ENCODE peak calls at places on chromosomes 3 and 15, in six cellular contexts. One of them, this sample, is unnamed.

GRCh38 chr3:172125963-172126403 is 86.6 kb downstream of the FNDC3B start:
- DNase-seq in body of pancreas: peak; percentile 73
- DNase-seq in K562: no peak
- DNase-seq in esophagus squamous epithelium: no peak
- DNase-seq in NB4: no peak
- DNase-seq in H1: no peak
- DNase-seq in this sample: no peak

GRCh38 chr3:135982922-135983581 is 17.5 kb downstream of the PPP2R3A start:
- DNase-seq in H1: no peak
- DNase-seq in esophagus squamous epithelium: no peak
- DNase-seq in K562: no peak
- DNase-seq in body of pancreas: no peak
- DNase-seq in NB4: no peak
- DNase-seq in this sample: no peak

GRCh38 chr3:42490243-42490642 is 12.2 kb upstream of the VIPR1 start:
- DNase-seq in NB4: peak; percentile 65
- DNase-seq in H1: peak; percentile 43
- DNase-seq in esophagus squamous epithelium: no peak
- DNase-seq in K562: no peak
- DNase-seq in body of pancreas: peak; percentile 95
- DNase-seq in this sample: no peak

GRCh38 chr15:94306700-94307650 is 75.6 kb downstream of the MCTP2 start:
- DNase-seq in H1: no peak
- DNase-seq in body of pancreas: no peak
- DNase-seq in K562: no peak
- DNase-seq in esophagus squamous epithelium: no peak
- DNase-seq in NB4: peak; percentile 51
- DNase-seq in this sample: no peak

GRCh38 chr3:42355612-42356011 is 54.8 kb downstream of the LYZL4 start:
- DNase-seq in esophagus squamous epithelium: no peak
- DNase-seq in NB4: no peak
- DNase-seq in body of pancreas: no peak
- DNase-seq in H1: no peak
- DNase-seq in K562: no peak
- DNase-seq in this sample: no peak

GRCh38 chr3:117754058-117754457 is 1044.5 kb downstream of the TUSC7 start:
- DNase-seq in body of pancreas: no peak
- DNase-seq in NB4: no peak
- DNase-seq in esophagus squamous epithelium: no peak
- DNase-seq in K562: no peak
- DNase-seq in H1: no peak
- DNase-seq in this sample: no peak

GRCh38 chr3:197680955-197681521 is 55.7 kb downstream of the RUBCN start:
- DNase-seq in body of pancreas: peak; percentile 95
- DNase-seq in H1: no peak
- DNase-seq in NB4: no peak
- DNase-seq in K562: no peak
- DNase-seq in esophagus squamous epithelium: no peak
- DNase-seq in this sample: no peak

GRCh38 chr3:9681723-9682081 is 21.9 kb upstream of the CPNE9 start:
- DNase-seq in H1: no peak
- DNase-seq in NB4: no peak
- DNase-seq in esophagus squamous epithelium: no peak
- DNase-seq in body of pancreas: peak; percentile 66
- DNase-seq in K562: no peak
- DNase-seq in this sample: no peak

GRCh38 chr3:46271910-46272309 is 29.6 kb downstream of the CCR3 start:
- DNase-seq in body of pancreas: no peak
- DNase-seq in H1: no peak
- DNase-seq in esophagus squamous epithelium: no peak
- DNase-seq in K562: no peak
- DNase-seq in NB4: no peak
- DNase-seq in this sample: no peak

GRCh38 chr15:85543741-85544155 is 163.3 kb downstream of the AKAP13 start:
- DNase-seq in NB4: peak; percentile 14
- DNase-seq in K562: no peak
- DNase-seq in H1: peak; percentile 54
- DNase-seq in body of pancreas: peak; percentile 83
- DNase-seq in esophagus squamous epithelium: no peak
- DNase-seq in this sample: peak; percentile 97

GRCh38 chr15:99955181-99955525 is 221.9 kb upstream of the LYSMD4 start:
- DNase-seq in K562: no peak
- DNase-seq in esophagus squamous epithelium: no peak
- DNase-seq in NB4: no peak
- DNase-seq in body of pancreas: no peak
- DNase-seq in H1: no peak
- DNase-seq in this sample: no peak

GRCh38 chr3:58143417-58144055 is 67.2 kb downstream of the DNASE1L3 start:
- DNase-seq in H1: no peak
- DNase-seq in body of pancreas: no peak
- DNase-seq in esophagus squamous epithelium: no peak
- DNase-seq in NB4: no peak
- DNase-seq in K562: peak; percentile 16
- DNase-seq in this sample: no peak

GRCh38 chr3:29850641-29851040 is 569.8 kb downstream of the RBMS3 start:
- DNase-seq in NB4: no peak
- DNase-seq in esophagus squamous epithelium: no peak
- DNase-seq in K562: no peak
- DNase-seq in H1: no peak
- DNase-seq in body of pancreas: no peak
- DNase-seq in this sample: no peak

GRCh38 chr15:42123546-42123945 is 29.2 kb upstream of the PLA2G4D start:
- DNase-seq in H1: no peak
- DNase-seq in body of pancreas: no peak
- DNase-seq in K562: no peak
- DNase-seq in NB4: no peak
- DNase-seq in esophagus squamous epithelium: no peak
- DNase-seq in this sample: no peak

GRCh38 chr15:78977591-78978347 is 32.9 kb upstream of the CTSH start:
- DNase-seq in H1: no peak
- DNase-seq in NB4: no peak
- DNase-seq in body of pancreas: no peak
- DNase-seq in esophagus squamous epithelium: no peak
- DNase-seq in K562: no peak
- DNase-seq in this sample: no peak

GRCh38 chr3:179961081-179962078 is 75.4 kb downstream of the PEX5L start:
- DNase-seq in NB4: no peak
- DNase-seq in esophagus squamous epithelium: no peak
- DNase-seq in body of pancreas: no peak
- DNase-seq in K562: no peak
- DNase-seq in H1: no peak
- DNase-seq in this sample: no peak

GRCh38 chr3:15331606-15332404 is 581 bp downstream of the SH3BP5 start:
- DNase-seq in esophagus squamous epithelium: no peak
- DNase-seq in body of pancreas: peak; percentile 20
- DNase-seq in K562: no peak
- DNase-seq in NB4: peak; percentile 39
- DNase-seq in H1: no peak
- DNase-seq in this sample: peak; percentile 92

GRCh38 chr3:42090973-42091731 is at the start of gene TRAK1:
- DNase-seq in H1: no peak
- DNase-seq in esophagus squamous epithelium: no peak
- DNase-seq in NB4: no peak
- DNase-seq in K562: no peak
- DNase-seq in body of pancreas: no peak
- DNase-seq in this sample: no peak

GRCh38 chr3:16512435-16513140 is 911 bp downstream of the RFTN1 start:
- DNase-seq in K562: no peak
- DNase-seq in H1: peak; percentile 66
- DNase-seq in esophagus squamous epithelium: no peak
- DNase-seq in body of pancreas: peak; percentile 20
- DNase-seq in NB4: peak; percentile 69
- DNase-seq in this sample: peak; percentile 61

GRCh38 chr3:9316881-9317341 is 45.9 kb upstream of the THUMPD3 start:
- DNase-seq in esophagus squamous epithelium: no peak
- DNase-seq in H1: peak; percentile 51
- DNase-seq in NB4: no peak
- DNase-seq in body of pancreas: peak; percentile 14
- DNase-seq in K562: no peak
- DNase-seq in this sample: no peak

GRCh38 chr3:49173116-49173791 is 1.9 kb downstream of the KLHDC8B start:
- DNase-seq in esophagus squamous epithelium: no peak
- DNase-seq in K562: peak; percentile 78
- DNase-seq in body of pancreas: peak; percentile 49
- DNase-seq in NB4: no peak
- DNase-seq in H1: peak; percentile 56
- DNase-seq in this sample: peak; percentile 28

GRCh38 chr3:184486614-184487013 is 75.0 kb upstream of the EPHB3 start:
- DNase-seq in H1: no peak
- DNase-seq in body of pancreas: no peak
- DNase-seq in esophagus squamous epithelium: no peak
- DNase-seq in K562: no peak
- DNase-seq in NB4: no peak
- DNase-seq in this sample: no peak

GRCh38 chr15:45630958-45631691 is 3.7 kb upstream of the SQOR start:
- DNase-seq in H1: no peak
- DNase-seq in K562: no peak
- DNase-seq in esophagus squamous epithelium: no peak
- DNase-seq in NB4: no peak
- DNase-seq in body of pancreas: no peak
- DNase-seq in this sample: no peak

GRCh38 chr3:2247831-2248230 is 149.2 kb downstream of the CNTN4 start:
- DNase-seq in NB4: no peak
- DNase-seq in K562: no peak
- DNase-seq in H1: no peak
- DNase-seq in esophagus squamous epithelium: no peak
- DNase-seq in body of pancreas: no peak
- DNase-seq in this sample: no peak

GRCh38 chr3:146019508-146019907 is 141.5 kb downstream of the PLOD2 start:
- DNase-seq in body of pancreas: no peak
- DNase-seq in K562: no peak
- DNase-seq in NB4: no peak
- DNase-seq in H1: no peak
- DNase-seq in esophagus squamous epithelium: no peak
- DNase-seq in this sample: no peak
- TF ChIP-seq POLR2A in body of pancreas: no peak
- TF ChIP-seq POLR2A in K562: no peak
- TF ChIP-seq POLR2A in NB4: no peak
- TF ChIP-seq POLR2A in H1: no peak
- TF ChIP-seq POLR2A in esophagus squamous epithelium: no peak
- TF ChIP-seq POLR2A in this sample: no peak

GRCh38 chr3:61979645-61980430 is 393.5 kb downstream of the FEZF2 start:
- DNase-seq in K562: no peak
- DNase-seq in H1: no peak
- DNase-seq in body of pancreas: no peak
- DNase-seq in NB4: no peak
- DNase-seq in esophagus squamous epithelium: no peak
- DNase-seq in this sample: no peak
- TF ChIP-seq POLR2A in K562: no peak
- TF ChIP-seq POLR2A in H1: no peak
- TF ChIP-seq POLR2A in body of pancreas: no peak
- TF ChIP-seq POLR2A in NB4: no peak
- TF ChIP-seq POLR2A in esophagus squamous epithelium: no peak
- TF ChIP-seq POLR2A in this sample: no peak

GRCh38 chr15:43370975-43371974 is at the start of the genes TUBGCP4 and ZSCAN29:
- DNase-seq in esophagus squamous epithelium: no peak
- DNase-seq in NB4: peak; percentile 88
- DNase-seq in body of pancreas: peak; percentile 82
- DNase-seq in H1: peak; percentile 93
- DNase-seq in K562: peak; percentile 91
- DNase-seq in this sample: peak; percentile 83
- TF ChIP-seq POLR2A in esophagus squamous epithelium: no peak
- TF ChIP-seq POLR2A in NB4: peak; percentile 80
- TF ChIP-seq POLR2A in body of pancreas: peak; percentile 16
- TF ChIP-seq POLR2A in H1: peak; percentile 55
- TF ChIP-seq POLR2A in K562: peak; percentile 90
- TF ChIP-seq POLR2A in this sample: no peak

DNA sequence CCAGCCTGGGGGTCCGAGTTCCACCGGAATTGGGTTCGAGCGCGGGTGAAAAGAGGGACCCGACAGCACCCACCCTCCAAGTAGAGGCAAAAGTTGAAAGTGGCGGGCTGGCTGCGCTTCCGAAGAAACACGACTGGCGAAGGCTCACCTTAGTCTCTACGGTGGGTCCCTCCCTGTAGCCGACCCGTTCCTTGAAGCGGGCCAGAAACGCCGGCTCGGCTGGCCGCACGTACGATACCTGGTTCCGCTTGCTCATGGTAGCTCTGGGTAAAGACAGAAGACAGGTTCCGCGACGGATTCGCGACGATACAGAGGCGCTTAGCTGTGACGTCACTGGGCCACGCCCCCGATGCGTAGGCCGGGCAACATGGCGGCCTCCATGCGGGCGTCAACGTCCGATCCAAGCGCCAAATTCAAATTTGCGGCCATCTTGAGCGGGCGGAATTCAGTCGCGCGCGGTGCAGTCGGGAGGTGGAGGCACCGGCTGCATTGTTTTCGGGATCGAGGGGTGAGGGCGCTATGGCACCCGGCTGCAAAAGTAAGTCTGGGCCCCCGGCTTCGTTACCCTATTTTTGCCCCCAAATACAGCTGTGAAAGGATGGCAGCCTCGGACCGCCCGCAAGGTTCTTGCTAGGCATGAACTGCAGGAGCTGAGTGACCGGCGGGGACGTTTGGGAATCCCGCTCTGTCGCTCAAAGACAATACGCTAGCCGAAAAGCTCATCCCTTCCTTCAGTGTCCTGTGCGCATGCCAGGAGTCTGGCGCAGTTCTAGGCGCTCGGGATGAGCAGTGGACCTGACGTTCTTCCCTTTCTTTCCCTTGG is at the start of the genes KIAA1143 and KIF15:
- DNase-seq in esophagus squamous epithelium: peak; percentile 77
- DNase-seq in H1: peak; percentile 98
- DNase-seq in NB4: peak; percentile 97
- DNase-seq in body of pancreas: peak; percentile 97
- DNase-seq in K562: peak; percentile 100
- DNase-seq in this sample: peak; percentile 99
- TF ChIP-seq POLR2A in esophagus squamous epithelium: peak; percentile 33
- TF ChIP-seq POLR2A in H1: peak; percentile 95
- TF ChIP-seq POLR2A in NB4: peak; percentile 74
- TF ChIP-seq POLR2A in body of pancreas: no peak
- TF ChIP-seq POLR2A in K562: peak; percentile 95
- TF ChIP-seq POLR2A in this sample: peak; percentile 76

DNA sequence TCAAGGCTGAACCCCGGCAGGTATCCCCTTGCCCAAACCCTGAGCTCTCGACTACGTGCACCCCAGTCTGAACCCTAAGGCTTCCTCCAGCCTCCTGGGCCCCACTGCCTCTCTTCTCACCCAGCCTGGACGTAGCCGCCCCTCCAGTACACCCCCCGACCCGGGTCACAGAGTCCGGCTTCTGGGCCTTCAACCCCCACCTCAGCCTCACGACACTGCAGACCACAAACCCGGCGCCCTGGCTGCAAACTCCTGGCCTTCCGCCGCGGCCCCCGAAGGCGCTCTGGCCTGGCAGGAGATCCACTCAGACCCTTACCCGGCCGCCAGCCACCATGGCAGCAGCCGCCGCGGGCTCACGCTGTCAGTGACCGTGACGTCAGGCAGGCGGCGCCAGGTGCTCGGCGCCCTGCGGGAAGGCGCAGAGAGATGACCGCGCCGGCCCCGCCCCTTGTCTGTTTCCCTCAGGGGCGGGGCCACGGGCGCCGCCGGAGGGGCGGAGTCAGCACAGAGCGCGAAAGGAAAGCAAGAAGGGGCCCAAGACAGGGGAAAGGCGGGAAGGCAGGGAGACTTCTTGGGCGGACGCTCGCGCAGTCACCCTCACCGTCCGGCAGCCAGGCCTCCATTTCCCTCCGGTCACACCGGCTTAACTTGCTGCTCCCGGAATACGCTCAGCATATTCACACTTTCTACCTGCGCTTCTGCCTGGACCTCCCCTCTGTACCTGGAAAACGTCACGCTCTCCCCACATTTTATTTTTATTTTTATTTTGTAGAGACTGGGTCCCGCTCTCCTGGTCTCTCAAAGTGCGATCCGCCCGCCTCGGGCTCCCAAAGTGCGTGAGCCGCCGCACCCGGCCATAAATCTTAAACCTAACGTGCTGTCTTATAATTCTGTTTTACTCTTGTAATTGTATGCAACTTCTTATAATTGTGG is at the start of gene RMDN3:
- DNase-seq in esophagus squamous epithelium: peak; percentile 61
- DNase-seq in H1: peak; percentile 97
- DNase-seq in NB4: peak; percentile 94
- DNase-seq in body of pancreas: peak; percentile 94
- DNase-seq in K562: peak; percentile 97
- DNase-seq in this sample: peak; percentile 96
- TF ChIP-seq POLR2A in esophagus squamous epithelium: peak; percentile 77
- TF ChIP-seq POLR2A in H1: peak; percentile 95
- TF ChIP-seq POLR2A in NB4: peak; percentile 96
- TF ChIP-seq POLR2A in body of pancreas: peak; percentile 53
- TF ChIP-seq POLR2A in K562: peak; percentile 96
- TF ChIP-seq POLR2A in this sample: peak; percentile 90